ENCODE peak calls at places on chromosomes 2 and 18, in nine cellular contexts. C, I, K, A, F, S, E, M and D are unnamed samples.

GRCh38 chr2:55162284-55163006 is 69.6 kb downstream of the CLHC1 start:
- DNase-seq in E (no peak), F (no peak), I (no peak), A (no peak), K (no peak), S (no peak), M (no peak), C (no peak), D (no peak)

GRCh38 chr2:190862067-190862466 is 18.6 kb upstream of the GLS start:
- DNase-seq in M (no peak), E (no peak), A (no peak), S (no peak), K (no peak), C (no peak), F (no peak), I (no peak), D (no peak)

GRCh38 chr18:22701326-22701725 is 231.8 kb upstream of the RBBP8 start:
- DNase-seq in M (no peak), K (no peak), S (no peak), A (no peak), I (no peak), E (no peak), C (no peak), F (no peak), D (no peak)

GRCh38 chr2:38806001-38806400 is 28.0 kb downstream of the GEMIN6 start:
- DNase-seq in K (no peak), M (no peak), I (no peak), A (peak), F (no peak), E (no peak), S (no peak), C (peak), D (no peak)

GRCh38 chr2:241802806-241803318 is 6.1 kb upstream of the NEU4 start:
- DNase-seq in A (no peak), S (no peak), K (no peak), M (peak), F (no peak), E (peak), I (no peak), C (peak), D (peak)

GRCh38 chr2:228056706-228057105 is 124.8 kb downstream of the SPHKAP start:
- DNase-seq in A (no peak), C (no peak), I (no peak), F (no peak), S (no peak), M (no peak), E (no peak), K (no peak), D (no peak)

GRCh38 chr2:135797497-135798274 is 39.3 kb downstream of the LCT start:
- DNase-seq in C (peak), S (peak), E (peak), A (peak), F (peak), K (peak), I (peak), M (peak), D (peak)

GRCh38 chr18:4807495-4808293 is 352.6 kb upstream of the DLGAP1 start:
- DNase-seq in E (no peak), I (no peak), M (no peak), C (no peak), F (no peak), K (no peak), A (no peak), S (no peak), D (no peak)

GRCh38 chr2:202084265-202084664 is 11.2 kb downstream of the KIAA2012 start:
- DNase-seq in A (no peak), M (no peak), C (no peak), F (peak), K (no peak), E (no peak), I (peak), S (no peak), D (no peak)

GRCh38 chr2:241272298-241272721 is 43.2 kb downstream of the HDLBP start:
- DNase-seq in F (no peak), M (peak), K (peak), S (peak), C (peak), E (peak), A (no peak), I (peak), D (no peak)

GRCh38 chr2:218284106-218284811 is 8.0 kb downstream of the TMBIM1 start:
- DNase-seq in K (no peak), E (no peak), C (peak), I (peak), M (peak), S (peak), F (no peak), A (no peak), D (no peak)

GRCh38 chr2:71876542-71877451 is 270.9 kb downstream of the CYP26B1 start:
- DNase-seq in A (no peak), E (no peak), I (no peak), C (no peak), F (no peak), M (no peak), K (no peak), S (no peak), D (no peak)

GRCh38 chr18:23784811-23785245 is 95.6 kb downstream of the LAMA3 start:
- DNase-seq in C (no peak), A (no peak), M (no peak), I (peak), F (no peak), E (no peak), K (no peak), S (no peak), D (no peak)

GRCh38 chr2:174794851-174795374 is 30.6 kb upstream of the CHRNA1 start:
- DNase-seq in A (no peak), S (no peak), M (no peak), F (no peak), I (no peak), K (no peak), E (no peak), C (no peak), D (no peak)

GRCh38 chr2:84283496-84283895 is 175.6 kb downstream of the SUCLG1 start:
- DNase-seq in C (no peak), A (no peak), I (peak), K (no peak), M (no peak), E (no peak), S (no peak), F (no peak), D (no peak)

GRCh38 chr2:317501-318424 is 29.9 kb upstream of the ALKAL2 start:
- DNase-seq in M (no peak), F (no peak), K (no peak), C (no peak), A (no peak), E (no peak), I (peak), S (no peak), D (no peak)

GRCh38 chr2:173872714-173873113 is 92.5 kb downstream of the SP3 start:
- DNase-seq in C (no peak), E (no peak), M (no peak), S (no peak), A (no peak), F (no peak), K (no peak), I (peak), D (no peak)

GRCh38 chr2:206023183-206023582 is 62.8 kb downstream of the INO80D start:
- DNase-seq in M (no peak), I (no peak), K (no peak), C (no peak), F (no peak), E (no peak), A (no peak), S (no peak), D (no peak)

GRCh38 chr2:191678437-191679110 is 638 bp downstream of the NABP1 start:
- DNase-seq in A (no peak), I (peak), E (peak), S (peak), M (peak), K (peak), F (no peak), C (peak), D (peak)

GRCh38 chr2:237324446-237325236 is 89.3 kb downstream of the COL6A3 start:
- DNase-seq in C (no peak), F (no peak), E (no peak), K (no peak), A (no peak), M (peak), I (peak), S (no peak), D (peak)

GRCh38 chr2:63591566-63592175 is 2.9 kb downstream of the MDH1 start:
- DNase-seq in C (no peak), E (no peak), K (no peak), A (no peak), I (no peak), S (no peak), F (no peak), M (no peak), D (no peak)

GRCh38 chr2:177265386-177265690 is 811 bp upstream of the NFE2L2 start:
- DNase-seq in I (no peak), S (no peak), A (no peak), C (no peak), E (no peak), K (no peak), F (peak), M (no peak), D (peak)

GRCh38 chr18:808502-808901 is 3.5 kb downstream of the YES1 start:
- DNase-seq in A (no peak), S (no peak), E (no peak), F (no peak), M (no peak), C (no peak), K (no peak), I (no peak), D (no peak)

GRCh38 chr2:54650612-54651011 is 72.8 kb upstream of the EML6 start:
- DNase-seq in M (no peak), C (no peak), I (no peak), K (no peak), A (no peak), F (no peak), E (no peak), S (no peak), D (no peak)

GRCh38 chr2:182444806-182445205 is 18.0 kb upstream of the PDE1A start:
- DNase-seq in F (no peak), K (no peak), C (no peak), I (no peak), M (no peak), A (no peak), E (no peak), S (no peak), D (no peak)

GRCh38 chr18:73118121-73118816 is 250.5 kb upstream of the NETO1 start:
- DNase-seq in F (no peak), M (no peak), E (no peak), C (no peak), S (no peak), A (no peak), K (no peak), I (no peak), D (no peak)